ENCODE peak calls at places on chromosomes 6 and 20, in four cellular contexts. Z, V, P and L are unnamed samples.

GRCh38 chr6:1596088-1596852 is 13.4 kb upstream of the FOXC1 start:
- DNase-seq in P (peak), V (peak), Z (no peak), L (peak)

GRCh38 chr6:36906539-36906938 is 20.8 kb downstream of the C6orf89 start:
- DNase-seq in Z (no peak), P (no peak), V (no peak), L (no peak)

GRCh38 chr20:37526839-37527637 is 638 bp downstream of the BLCAP start:
- DNase-seq in P (no peak), V (no peak), Z (no peak), L (peak)

GRCh38 chr6:135014353-135014832 is 40.2 kb downstream of the HBS1L start:
- DNase-seq in Z (peak), P (no peak), V (no peak), L (no peak)

GRCh38 chr6:144786825-144787224 is 501.7 kb downstream of the UTRN start:
- DNase-seq in V (no peak), P (no peak), Z (no peak), L (no peak)

GRCh38 chr6:113907107-113907506 is 50.0 kb downstream of the MARCKS start:
- DNase-seq in P (peak), V (no peak), Z (no peak), L (no peak)

GRCh38 chr6:136058852-136059251 is 191.3 kb downstream of the MTFR2 start:
- DNase-seq in P (no peak), V (no peak), Z (no peak), L (no peak)

GRCh38 chr6:119096683-119097310 is 18.3 kb upstream of the FAM184A start:
- DNase-seq in P (no peak), V (no peak), Z (no peak), L (no peak)

GRCh38 chr6:35568967-35569606 is 56.4 kb upstream of the TULP1 start:
- DNase-seq in Z (no peak), V (no peak), P (peak), L (no peak)

GRCh38 chr6:15874821-15875220 is 212.0 kb upstream of the DTNBP1 start:
- DNase-seq in Z (no peak), P (no peak), V (no peak), L (no peak)

GRCh38 chr6:79869600-79870084 is 77.7 kb downstream of the ELOVL4 start:
- DNase-seq in Z (peak), P (peak), V (peak), L (peak)

GRCh38 chr20:13638162-13638495 is 603 bp downstream of the TASP1 start:
- DNase-seq in Z (no peak), V (no peak), P (peak), L (peak)

GRCh38 chr20:36575066-36575743 is 1.8 kb downstream of the TGIF2 start:
- DNase-seq in V (peak), P (peak), Z (no peak), L (peak)

GRCh38 chr6:108543165-108543940 is 17.4 kb upstream of the FOXO3 start:
- DNase-seq in P (no peak), Z (no peak), V (no peak), L (no peak)

GRCh38 chr6:7267521-7268091 is 45.4 kb downstream of the SSR1 start:
- DNase-seq in P (peak), Z (no peak), V (peak), L (peak)

GRCh38 chr6:45553730-45554344 is 176.1 kb upstream of the SUPT3H start:
- DNase-seq in V (no peak), Z (no peak), P (no peak), L (no peak)
- TF ChIP-seq SMC3 in V (no peak), Z (no peak), P (no peak), L (no peak)

GRCh38 chr6:131130546-131130925 is 4.7 kb upstream of the AKAP7 start:
- DNase-seq in P (no peak), Z (no peak), V (no peak), L (no peak)

GRCh38 chr6:131132360-131132759 is 2.9 kb upstream of the AKAP7 start:
- DNase-seq in V (no peak), P (no peak), Z (no peak), L (no peak)

GRCh38 chr6:131134220-131134831 is 941 bp upstream of the AKAP7 start:
- DNase-seq in P (no peak), V (no peak), Z (no peak), L (no peak)

GRCh38 chr6:131125431-131125830 is 9.8 kb upstream of the AKAP7 start:
- DNase-seq in Z (no peak), P (no peak), V (no peak), L (no peak)

DNA sequence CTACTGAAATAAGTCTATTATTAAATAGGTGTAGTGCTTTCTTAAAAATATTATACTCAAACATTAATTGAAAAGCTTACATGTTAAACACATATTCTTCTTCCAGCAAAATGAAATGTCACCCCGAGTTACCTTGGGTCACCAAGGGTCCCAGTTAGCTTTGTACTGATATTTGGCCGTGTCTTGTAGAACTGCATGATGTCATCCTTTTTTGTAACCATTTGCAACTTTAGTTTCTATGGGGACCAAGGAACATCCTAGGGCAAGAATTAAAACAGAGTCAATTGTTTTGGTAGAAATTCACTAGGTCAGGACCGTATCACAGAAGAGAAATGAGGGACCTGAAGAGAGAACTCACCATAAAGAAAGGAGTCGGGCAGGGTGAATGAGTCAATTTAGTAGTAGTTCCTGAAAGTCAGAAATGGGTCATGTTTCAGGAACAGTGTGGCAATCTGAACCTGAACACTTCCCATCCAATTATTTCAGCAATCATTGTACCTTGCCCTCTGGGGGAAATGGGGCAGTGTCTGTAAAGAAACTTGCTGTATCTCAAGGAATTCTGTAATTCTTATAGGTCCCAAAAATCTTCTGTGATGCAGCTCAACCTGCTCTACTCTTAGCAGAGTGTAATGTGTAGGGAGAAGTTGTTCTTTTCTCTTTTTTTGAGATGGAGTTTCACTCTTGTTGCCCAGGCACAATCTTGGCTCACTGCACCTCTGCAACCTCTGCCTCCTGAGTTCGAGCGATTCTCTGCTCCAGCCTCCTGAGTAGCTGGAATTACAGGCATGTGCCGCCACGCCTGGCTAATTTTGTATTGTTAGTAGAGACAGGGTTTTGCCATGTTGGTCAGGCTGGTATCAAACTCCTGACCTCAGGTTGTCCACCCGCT is 5.4 kb upstream of the AKAP7 start:
- DNase-seq in P (no peak), V (no peak), Z (no peak), L (no peak)
- TF ChIP-seq POLR2AphosphoS2 in P (no peak), V (no peak), Z (no peak), L (no peak)

DNA sequence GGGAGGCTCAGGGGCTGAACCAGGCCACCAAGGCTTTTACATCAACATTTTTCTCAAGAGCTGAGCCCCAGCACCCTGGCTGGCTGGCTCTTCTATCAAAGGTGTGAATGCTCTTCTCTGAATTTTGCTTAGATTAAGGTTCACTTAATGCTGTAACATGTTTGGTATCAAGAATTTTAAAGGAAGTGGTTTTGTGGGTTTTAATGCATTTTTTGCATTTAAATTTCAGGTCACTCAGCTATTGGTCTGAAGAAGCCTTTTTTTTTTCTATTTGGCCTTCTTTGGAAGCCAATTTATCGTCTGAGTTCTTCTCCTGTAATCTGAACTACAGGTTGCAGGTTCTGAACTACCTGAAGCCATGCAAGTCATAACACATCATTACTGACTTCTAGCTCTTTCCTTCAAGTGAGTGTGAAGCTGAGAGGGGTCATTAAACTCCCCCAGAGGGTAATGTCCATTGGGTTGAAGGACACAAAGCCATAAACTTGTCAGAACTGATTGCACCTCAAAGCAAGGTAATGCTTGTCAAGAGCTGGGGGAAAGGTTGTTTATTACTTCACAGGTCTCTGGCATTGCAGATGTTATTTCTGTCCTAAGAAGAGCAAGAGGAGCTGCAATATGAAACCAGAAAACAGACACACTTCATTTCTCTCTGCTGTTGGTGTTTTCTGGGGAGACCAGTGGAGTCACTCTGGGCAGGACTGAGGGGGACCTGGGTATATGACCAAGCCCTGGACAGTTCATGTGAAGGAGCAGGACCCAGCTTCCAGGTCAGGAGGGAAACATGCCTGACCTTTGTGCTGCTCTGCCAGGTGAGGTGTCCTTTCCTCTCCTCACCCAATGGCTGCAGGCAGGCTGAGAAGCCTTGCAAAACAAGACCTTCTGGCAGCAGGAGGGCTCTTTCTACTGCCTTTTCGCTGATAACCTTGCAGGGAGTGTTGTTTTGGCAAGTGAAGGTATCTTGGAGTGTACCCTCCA is 26.1 kb upstream of the NEDD9 start:
- DNase-seq in V (no peak), P (no peak), Z (no peak), L (no peak)
- TF ChIP-seq MYC in V (no peak), P (no peak), Z (no peak), L (no peak)

DNA sequence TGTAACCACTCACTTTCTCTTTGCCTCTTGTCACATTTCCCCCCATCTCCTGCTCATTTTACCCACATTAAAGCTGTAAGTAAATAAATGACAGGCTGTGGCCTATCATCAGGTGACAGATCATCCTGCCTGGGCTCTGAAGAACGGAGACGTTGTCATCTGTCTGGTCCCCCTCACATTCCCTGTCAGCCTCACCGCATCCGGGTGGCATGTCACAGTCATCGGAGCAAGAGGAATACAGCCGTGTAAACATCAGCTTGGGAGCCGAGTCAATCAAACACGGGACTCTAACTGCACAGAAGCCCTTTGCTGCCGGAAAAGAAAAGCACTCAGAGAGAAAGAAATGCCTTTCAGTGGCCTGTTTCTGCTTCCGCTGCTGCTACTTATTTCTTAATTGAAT is 371.9 kb upstream of the ID4 start:
- DNase-seq in Z (no peak), P (no peak), V (no peak), L (no peak)
- TF ChIP-seq SMC3 in Z (no peak), P (no peak), V (no peak), L (no peak)

DNA sequence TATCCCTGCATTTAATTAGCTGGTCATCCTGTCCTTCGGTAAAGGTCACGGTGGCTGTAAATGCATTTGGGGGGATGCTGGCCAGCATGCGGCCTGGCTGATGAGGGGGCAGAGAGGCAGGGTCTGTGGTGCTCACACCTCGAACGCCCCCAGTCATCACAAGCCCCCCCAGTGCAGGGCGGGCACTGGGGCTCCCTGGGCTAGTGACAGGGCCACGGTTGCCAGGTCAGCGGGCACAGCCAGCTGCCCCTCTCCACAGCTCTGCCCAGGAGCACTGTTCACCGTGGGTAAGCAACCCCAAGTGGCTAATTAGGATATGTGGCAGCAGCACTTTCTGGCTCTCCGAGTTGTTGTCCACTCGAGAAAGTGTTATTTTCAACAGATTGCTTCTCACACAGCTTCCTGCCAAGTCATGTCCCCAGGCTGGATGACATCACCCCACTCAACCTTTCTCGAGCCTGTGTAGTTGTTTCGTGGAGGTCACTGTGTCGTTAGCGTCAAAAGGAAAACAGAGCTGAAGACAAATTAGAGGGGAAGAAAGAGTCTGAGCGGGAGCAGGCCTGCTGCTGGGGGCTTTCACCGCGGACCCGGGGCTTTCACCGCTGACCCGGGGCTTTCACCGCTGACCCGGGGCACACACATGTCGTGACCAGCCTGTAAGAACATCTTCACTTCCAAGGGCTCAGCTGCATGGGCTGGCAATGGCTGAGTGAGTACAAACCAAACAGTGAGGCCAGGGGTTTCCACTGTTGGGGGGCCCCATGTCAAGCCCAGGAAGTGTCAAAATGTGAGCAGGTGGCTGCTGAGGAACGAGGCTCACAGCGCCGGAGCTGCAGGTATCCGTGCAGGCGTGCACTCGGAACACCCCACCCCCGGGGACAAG is 366.3 kb downstream of the TAF4 start:
- DNase-seq in P (no peak), V (no peak), Z (no peak), L (no peak)
- TF ChIP-seq POLR2AphosphoS2 in P (no peak), V (no peak), Z (no peak), L (no peak)

GRCh38 chr6:89828988-89829590 is 591 bp upstream of the CASP8AP2 start:
- DNase-seq in V (no peak), Z (no peak), P (no peak), L (no peak)
- TF ChIP-seq MYC in V (no peak), Z (no peak), P (no peak), L (no peak)

DNA sequence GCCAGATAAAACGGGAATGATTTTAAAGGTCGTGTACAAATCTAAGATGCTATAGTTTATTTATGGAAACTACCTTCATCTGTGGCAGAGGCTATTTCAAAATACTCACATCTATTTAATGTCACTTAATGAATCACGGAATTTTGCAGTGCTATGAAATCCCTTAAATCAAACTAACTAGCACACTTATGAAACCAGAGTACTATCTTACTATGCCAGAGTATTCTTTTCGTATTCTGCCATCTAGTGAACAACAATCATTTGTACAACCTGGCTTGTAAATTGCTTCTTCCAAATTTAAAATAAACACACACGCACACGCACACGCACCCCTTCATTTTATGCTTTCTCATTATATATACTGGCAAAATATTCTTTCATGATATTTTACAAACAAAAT is 78.0 kb upstream of the BMP5 start:
- DNase-seq in V (no peak), P (peak), Z (no peak), L (peak)
- TF ChIP-seq SMC3 in V (no peak), P (peak), Z (no peak), L (peak)